ENCODE peak calls at places on chromosomes 12 and 14, in four cellular contexts. One of them, this sample, is unnamed.

GRCh38 chr12:40444174-40444573 is 219.4 kb downstream of the LRRK2 start:
- DNase-seq in GM10248: no peak
- DNase-seq in NCI-H1436: no peak
- DNase-seq in LHCN-M2: no peak
- DNase-seq in this sample: no peak

GRCh38 chr12:44875954-44876553 is at the start of gene NELL2:
- DNase-seq in GM10248: peak
- DNase-seq in LHCN-M2: no peak
- DNase-seq in NCI-H1436: peak
- DNase-seq in this sample: peak

GRCh38 chr12:120962487-120963054 is 15.8 kb upstream of the HNF1A start:
- DNase-seq in GM10248: no peak
- DNase-seq in LHCN-M2: no peak
- DNase-seq in NCI-H1436: no peak
- DNase-seq in this sample: no peak

GRCh38 chr12:65911321-65911720 is 87.0 kb downstream of the HMGA2 start:
- DNase-seq in GM10248: no peak
- DNase-seq in NCI-H1436: no peak
- DNase-seq in LHCN-M2: peak
- DNase-seq in this sample: no peak

GRCh38 chr12:56593909-56594621 is 36.1 kb downstream of the BAZ2A start:
- DNase-seq in GM10248: peak
- DNase-seq in LHCN-M2: peak
- DNase-seq in NCI-H1436: peak
- DNase-seq in this sample: peak

GRCh38 chr12:109934026-109934425 is 34.0 kb downstream of the TCHP start:
- DNase-seq in GM10248: no peak
- DNase-seq in NCI-H1436: no peak
- DNase-seq in LHCN-M2: peak
- DNase-seq in this sample: no peak

GRCh38 chr14:58639842-58640484 is 2.2 kb downstream of the DACT1 start:
- DNase-seq in NCI-H1436: peak
- DNase-seq in GM10248: peak
- DNase-seq in LHCN-M2: peak
- DNase-seq in this sample: no peak

GRCh38 chr12:79454338-79454777 is 236.4 kb downstream of the PAWR start:
- DNase-seq in LHCN-M2: peak
- DNase-seq in GM10248: no peak
- DNase-seq in NCI-H1436: no peak
- DNase-seq in this sample: no peak

GRCh38 chr14:99273724-99274345 is 1.8 kb upstream of the BCL11B start:
- DNase-seq in GM10248: no peak
- DNase-seq in NCI-H1436: no peak
- DNase-seq in LHCN-M2: no peak
- DNase-seq in this sample: no peak

GRCh38 chr14:37551119-37551518 is 43.9 kb downstream of the FOXA1 start:
- DNase-seq in NCI-H1436: no peak
- DNase-seq in GM10248: no peak
- DNase-seq in LHCN-M2: no peak
- DNase-seq in this sample: no peak

GRCh38 chr12:132305991-132306884 is 23.2 kb downstream of the GALNT9 start:
- DNase-seq in GM10248: no peak
- DNase-seq in NCI-H1436: no peak
- DNase-seq in LHCN-M2: no peak
- DNase-seq in this sample: no peak

GRCh38 chr12:91055976-91056375 is 1.8 kb downstream of the KERA start:
- DNase-seq in NCI-H1436: no peak
- DNase-seq in LHCN-M2: no peak
- DNase-seq in GM10248: no peak
- DNase-seq in this sample: no peak

GRCh38 chr14:51302319-51303030 is 62.4 kb downstream of the TMX1 start:
- DNase-seq in NCI-H1436: no peak
- DNase-seq in GM10248: no peak
- DNase-seq in LHCN-M2: peak
- DNase-seq in this sample: no peak

GRCh38 chr14:65472189-65472588 is 59.7 kb downstream of the FUT8 start:
- DNase-seq in LHCN-M2: no peak
- DNase-seq in GM10248: no peak
- DNase-seq in NCI-H1436: peak
- DNase-seq in this sample: no peak

GRCh38 chr12:80565276-80565675 is 121.2 kb downstream of the PTPRQ start:
- DNase-seq in NCI-H1436: no peak
- DNase-seq in GM10248: no peak
- DNase-seq in LHCN-M2: peak
- DNase-seq in this sample: no peak

GRCh38 chr14:21069388-21070082 is 569 bp upstream of the ARHGEF40 start:
- DNase-seq in GM10248: no peak
- DNase-seq in LHCN-M2: peak
- DNase-seq in NCI-H1436: no peak
- DNase-seq in this sample: no peak

GRCh38 chr14:92491782-92492181 is 21.8 kb upstream of the RIN3 start:
- DNase-seq in LHCN-M2: no peak
- DNase-seq in NCI-H1436: no peak
- DNase-seq in GM10248: no peak
- DNase-seq in this sample: no peak

GRCh38 chr12:120708646-120709045 is 1.6 kb upstream of the UNC119B start:
- DNase-seq in GM10248: no peak
- DNase-seq in NCI-H1436: no peak
- DNase-seq in LHCN-M2: no peak
- DNase-seq in this sample: no peak

GRCh38 chr14:99946652-99947489 is 118.4 kb upstream of the EVL start:
- DNase-seq in NCI-H1436: no peak
- DNase-seq in GM10248: peak
- DNase-seq in LHCN-M2: peak
- DNase-seq in this sample: peak

GRCh38 chr12:55970775-55971174 is 3.1 kb upstream of the RAB5B start:
- DNase-seq in GM10248: no peak
- DNase-seq in LHCN-M2: peak
- DNase-seq in NCI-H1436: no peak
- DNase-seq in this sample: no peak

GRCh38 chr14:68495101-68495637 is 297.7 kb downstream of the ZFP36L1 start:
- DNase-seq in LHCN-M2: no peak
- DNase-seq in GM10248: no peak
- DNase-seq in NCI-H1436: no peak
- DNase-seq in this sample: no peak

GRCh38 chr12:27142102-27142721 is 59.8 kb upstream of the C12orf71 start:
- DNase-seq in NCI-H1436: peak
- DNase-seq in LHCN-M2: peak
- DNase-seq in GM10248: peak
- DNase-seq in this sample: peak

GRCh38 chr14:83632375-83632774 is 1897.6 kb upstream of the FLRT2 start:
- DNase-seq in GM10248: no peak
- DNase-seq in LHCN-M2: no peak
- DNase-seq in NCI-H1436: peak
- DNase-seq in this sample: no peak

GRCh38 chr12:40566246-40566645 is 126.0 kb upstream of the CNTN1 start:
- DNase-seq in LHCN-M2: no peak
- DNase-seq in GM10248: no peak
- DNase-seq in NCI-H1436: no peak
- DNase-seq in this sample: no peak

GRCh38 chr14:57737598-57737997 is 128.3 kb downstream of the SLC35F4 start:
- DNase-seq in GM10248: no peak
- DNase-seq in NCI-H1436: no peak
- DNase-seq in LHCN-M2: no peak
- DNase-seq in this sample: no peak

GRCh38 chr14:52080817-52081755 is 12.2 kb upstream of the NID2 start:
- DNase-seq in NCI-H1436: no peak
- DNase-seq in LHCN-M2: peak
- DNase-seq in GM10248: no peak
- DNase-seq in this sample: no peak

GRCh38 chr14:74476607-74477006 is 16.5 kb downstream of the NPC2 start:
- DNase-seq in LHCN-M2: peak
- DNase-seq in GM10248: no peak
- DNase-seq in NCI-H1436: no peak
- DNase-seq in this sample: no peak

GRCh38 chr14:67493092-67493717 is 4.7 kb upstream of the TMEM229B start:
- DNase-seq in GM10248: peak
- DNase-seq in NCI-H1436: no peak
- DNase-seq in LHCN-M2: no peak
- DNase-seq in this sample: no peak

GRCh38 chr14:99234982-99235491 is 37.0 kb downstream of the BCL11B start:
- DNase-seq in NCI-H1436: no peak
- DNase-seq in GM10248: no peak
- DNase-seq in LHCN-M2: no peak
- DNase-seq in this sample: peak

GRCh38 chr12:60498656-60499055 is 902.8 kb downstream of the SLC16A7 start:
- DNase-seq in LHCN-M2: no peak
- DNase-seq in GM10248: no peak
- DNase-seq in NCI-H1436: no peak
- DNase-seq in this sample: no peak

GRCh38 chr14:21802441-21802840 is 128.8 kb upstream of the OR4E1 start:
- DNase-seq in GM10248: no peak
- DNase-seq in NCI-H1436: no peak
- DNase-seq in LHCN-M2: no peak
- DNase-seq in this sample: no peak

GRCh38 chr12:15984097-15984800 is 73.1 kb downstream of the DERA start:
- DNase-seq in LHCN-M2: peak
- DNase-seq in NCI-H1436: no peak
- DNase-seq in GM10248: no peak
- DNase-seq in this sample: no peak

GRCh38 chr14:69002069-69002468 is 23.0 kb upstream of the ACTN1 start:
- DNase-seq in LHCN-M2: peak
- DNase-seq in GM10248: no peak
- DNase-seq in NCI-H1436: no peak
- DNase-seq in this sample: no peak

GRCh38 chr14:76810953-76811400 is 1.7 kb downstream of the ANGEL1 start:
- DNase-seq in NCI-H1436: no peak
- DNase-seq in GM10248: peak
- DNase-seq in LHCN-M2: peak
- DNase-seq in this sample: no peak